ENCODE peak calls at places on chromosomes 12 and 14, in five cellular contexts. B is stomach, H is GM12865, R is natural killer cell, M is epithelial cell of esophagus. Y is an unnamed sample.

GRCh38 chr14:99872786-99873440 is 79.7 kb downstream of the EML1 start:
- DNase-seq in B (no peak), H (no peak), R (no peak), M (no peak), Y (no peak)

GRCh38 chr12:58166643-58167042 is 225.3 kb downstream of the ATP23 start:
- DNase-seq in B (no peak), H (no peak), R (no peak), M (no peak), Y (no peak)

GRCh38 chr14:51448831-51449665 is 202.7 kb upstream of the FRMD6 start:
- DNase-seq in B (no peak), H (no peak), R (no peak), M (peak), Y (peak)

GRCh38 chr12:91053951-91054715 is 3.7 kb downstream of the KERA start:
- DNase-seq in B (no peak), H (no peak), R (no peak), M (peak), Y (peak)

GRCh38 chr14:52015411-52016030 is 26.2 kb downstream of the RTRAF start:
- DNase-seq in B (peak), H (no peak), R (no peak), M (peak), Y (no peak)

GRCh38 chr14:27730204-27730603 is 1036.4 kb upstream of the FOXG1 start:
- DNase-seq in B (no peak), H (no peak), R (no peak), M (no peak), Y (no peak)

GRCh38 chr12:112919131-112919530 is 12.4 kb downstream of the OAS1 start:
- DNase-seq in B (no peak), H (no peak), R (no peak), M (no peak), Y (no peak)

GRCh38 chr14:72904840-72905561 is 11.1 kb upstream of the DPF3 start:
- DNase-seq in B (peak), H (peak), R (peak), M (peak), Y (peak)

GRCh38 chr12:132444957-132445883 is 44.7 kb upstream of the FBRSL1 start:
- DNase-seq in B (peak), H (peak), R (peak), M (peak), Y (no peak)

GRCh38 chr12:11677752-11678151 is 28.3 kb downstream of the ETV6 start:
- DNase-seq in B (no peak), H (no peak), R (no peak), M (no peak), Y (no peak)
- TF ChIP-seq CTCF in B (no peak), H (no peak), R (no peak), M (no peak), Y (no peak)

DNA sequence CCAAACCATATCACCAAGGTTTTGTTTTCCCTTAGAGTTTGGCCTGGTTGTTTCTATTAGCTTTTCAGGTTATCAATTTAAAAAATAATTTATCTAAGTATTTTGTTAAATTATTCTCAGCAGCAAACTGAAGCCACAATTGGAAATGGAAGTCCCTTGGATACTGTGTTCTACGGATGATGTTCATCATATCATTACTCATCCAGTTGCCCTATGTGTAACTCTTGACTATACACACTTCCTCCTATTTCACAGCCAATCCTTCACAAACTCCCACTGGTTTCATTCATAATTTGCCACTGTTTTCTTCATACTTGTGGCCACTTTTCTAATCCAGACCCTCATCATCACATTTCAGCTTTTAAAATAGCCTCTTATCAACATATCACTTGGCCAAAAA is 84.1 kb downstream of the CATSPERB start:
- DNase-seq in B (no peak), H (no peak), R (no peak), M (peak), Y (no peak)
- TF ChIP-seq CTCF in B (no peak), H (no peak), R (no peak), M (no peak), Y (no peak)

GRCh38 chr12:12197128-12197527 is 69.7 kb downstream of the LRP6 start:
- DNase-seq in B (no peak), H (no peak), R (no peak), M (no peak), Y (no peak)
- TF ChIP-seq CTCF in B (no peak), H (no peak), R (no peak), M (no peak), Y (no peak)

DNA sequence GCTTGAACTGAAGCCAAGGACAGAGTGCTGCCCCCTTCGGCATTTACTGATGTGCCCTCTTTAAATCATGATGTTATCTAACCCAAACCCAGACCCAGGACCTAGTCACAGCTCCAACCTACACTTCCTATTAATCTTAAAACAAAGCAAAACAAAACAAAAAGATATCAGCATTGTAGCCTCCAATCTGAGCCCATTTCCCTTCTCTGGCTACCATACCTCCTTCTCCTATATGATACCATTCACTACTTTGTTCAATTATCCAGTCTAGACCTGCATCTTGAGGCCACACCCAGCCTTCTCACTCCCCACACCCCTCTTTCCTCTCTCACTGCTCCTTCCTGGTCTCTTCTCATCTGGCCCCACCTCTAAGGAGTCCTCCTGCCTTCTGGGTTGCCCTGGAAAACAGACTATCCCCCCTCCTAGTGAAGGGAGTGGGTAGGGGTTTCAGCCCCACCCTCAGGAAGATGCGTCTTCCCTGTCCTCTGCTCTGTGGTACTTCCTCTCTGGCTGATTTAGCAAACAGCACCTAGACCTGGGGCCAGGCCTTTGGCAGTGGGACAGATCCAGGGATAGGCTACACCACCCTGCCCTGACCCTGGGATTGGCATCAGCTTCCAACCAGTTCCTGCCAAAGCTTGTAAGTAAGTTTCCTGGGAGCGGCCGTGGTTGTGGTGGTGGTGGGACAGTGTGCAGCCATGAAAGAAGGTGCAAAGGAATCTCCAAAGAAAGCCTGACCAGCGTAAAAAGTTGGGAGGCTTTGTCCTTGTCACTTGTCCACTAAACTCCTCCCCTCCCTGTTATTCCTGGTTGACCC is 3.3 kb downstream of the LTB4R start:
- DNase-seq in B (no peak), H (no peak), R (no peak), M (peak), Y (no peak)
- TF ChIP-seq CTCF in B (no peak), H (no peak), R (no peak), M (no peak), Y (no peak)

Y was measured in fibroblast of the aortic adventitia.